ENCODE peak calls at places on chromosomes 12 and 14, in eight cellular contexts. G, W, L, I, N, F, A and K are unnamed samples.

GRCh38 chr14:105144666-105145380 is 23.8 kb downstream of the JAG2 start:
- DNase-seq in G (no peak), N (no peak), W (no peak), A (no peak), I (no peak), L (no peak), F (no peak), K (no peak)

GRCh38 chr12:117966511-117966910 is 2.3 kb downstream of the KSR2 start:
- DNase-seq in A (no peak), I (no peak), W (no peak), G (no peak), N (no peak), L (no peak), F (no peak), K (no peak)

GRCh38 chr14:22614240-22614799 is 16.2 kb downstream of the ABHD4 start:
- DNase-seq in W (peak; percentile 57), G (no peak), A (no peak), N (no peak), F (peak; percentile 98), I (no peak), L (peak; percentile 80), K (no peak)

GRCh38 chr12:40137252-40137651 is 31.4 kb upstream of the SLC2A13 start:
- DNase-seq in W (no peak), G (no peak), I (no peak), N (no peak), A (no peak), F (no peak), L (peak; percentile 16), K (no peak)

GRCh38 chr12:57129311-57130288 is 1.3 kb downstream of the LRP1 start:
- DNase-seq in W (peak; percentile 71), F (no peak), I (no peak), L (no peak), N (no peak), A (no peak), G (no peak), K (no peak)

GRCh38 chr14:95758331-95758730 is 44.4 kb upstream of the TCL1A start:
- DNase-seq in N (no peak), G (no peak), W (no peak), A (no peak), I (no peak), F (no peak), L (no peak), K (no peak)

GRCh38 chr12:62522984-62523383 is 56.4 kb downstream of the MON2 start:
- DNase-seq in W (no peak), I (no peak), G (no peak), F (peak; percentile 73), N (no peak), L (no peak), A (no peak), K (no peak)

GRCh38 chr12:108327621-108328371 is 11.3 kb downstream of the CMKLR1 start:
- DNase-seq in I (no peak), W (no peak), L (no peak), G (no peak), F (no peak), N (no peak), A (no peak), K (no peak)

GRCh38 chr12:19575307-19576243 is 136.3 kb downstream of the AEBP2 start:
- DNase-seq in G (peak; percentile 93), L (peak; percentile 50), A (no peak), W (no peak), N (no peak), F (peak; percentile 6), I (no peak), K (no peak)

GRCh38 chr12:92278378-92278828 is 132.8 kb upstream of the BTG1 start:
- DNase-seq in F (no peak), G (no peak), I (no peak), L (no peak), W (peak; percentile 69), A (no peak), N (no peak), K (no peak)

GRCh38 chr14:75277796-75278421 is 719 bp upstream of the FOS start:
- DNase-seq in F (peak; percentile 21), G (no peak), I (no peak), N (no peak), A (no peak), L (no peak), W (peak; percentile 35), K (no peak)

GRCh38 chr14:33589334-33589733 is 361.5 kb downstream of the EGLN3 start:
- DNase-seq in W (peak; percentile 54), G (no peak), N (no peak), I (no peak), F (no peak), L (peak; percentile 52), A (no peak), K (no peak)

GRCh38 chr12:46357438-46358324 is 14.9 kb downstream of the SLC38A2 start:
- DNase-seq in L (peak; percentile 75), A (no peak), F (peak; percentile 33), W (peak; percentile 43), I (no peak), N (no peak), G (peak; percentile 34), K (no peak)

GRCh38 chr12:123398918-123399617 is 15.1 kb downstream of the KMT5A start:
- DNase-seq in G (no peak), A (no peak), F (no peak), W (no peak), L (no peak), I (no peak), N (no peak), K (no peak)

GRCh38 chr14:87066221-87066817 is 926.7 kb downstream of the GALC start:
- DNase-seq in W (no peak), N (no peak), L (no peak), I (no peak), A (no peak), F (no peak), G (no peak), K (no peak)

GRCh38 chr14:64704145-64704742 is at the start of gene PLEKHG3:
- DNase-seq in F (peak; percentile 87), L (peak; percentile 57), N (peak; percentile 52), G (peak; percentile 68), I (peak; percentile 33), W (no peak), A (no peak), K (no peak)